ENCODE peak calls at places on chromosomes 13 and 19, in five cellular contexts. U is MCF 10A; E is CD4-positive, alpha-beta T cell; I is keratinocyte; W is GM06990. V is an unnamed sample.

GRCh38 chr13:27327633-27328032 is 57.0 kb downstream of the RASL11A start:
- DNase-seq in U (no peak), E (no peak), I (no peak), W (no peak), V (no peak)

GRCh38 chr13:24053505-24054251 is 106.8 kb upstream of the SPATA13 start:
- DNase-seq in U (peak; percentile 85), E (peak; percentile 53), I (peak; percentile 4), W (no peak), V (peak; percentile 85)

GRCh38 chr13:50123862-50124535 is 108.8 kb downstream of the KCNRG start:
- DNase-seq in U (peak; percentile 92), E (peak; percentile 67), I (peak; percentile 57), W (no peak), V (peak; percentile 97)

GRCh38 chr19:17348700-17349099 is 11.3 kb downstream of the GTPBP3 start:
- DNase-seq in U (peak; percentile 87), E (no peak), I (no peak), W (no peak), V (no peak)

GRCh38 chr19:2277138-2277537 is 4.8 kb downstream of the PEAK3 start:
- DNase-seq in U (no peak), E (no peak), I (no peak), W (no peak), V (no peak)

GRCh38 chr19:30093966-30094770 is 152.1 kb downstream of the URI1 start:
- DNase-seq in U (no peak), E (no peak), I (no peak), W (no peak), V (no peak)

GRCh38 chr13:112733661-112734379 is 44.0 kb downstream of the ATP11A start:
- DNase-seq in U (no peak), E (no peak), I (no peak), W (no peak), V (no peak)

GRCh38 chr13:21016487-21016886 is 44.9 kb downstream of the LATS2 start:
- DNase-seq in U (no peak), E (no peak), I (no peak), W (no peak), V (no peak)

GRCh38 chr13:79935121-79935520 is 405.8 kb downstream of the SPRY2 start:
- DNase-seq in U (no peak), E (no peak), I (no peak), W (no peak), V (no peak)

GRCh38 chr13:33150146-33150545 is 133.9 kb downstream of the KL start:
- DNase-seq in U (peak; percentile 25), E (no peak), I (no peak), W (no peak), V (no peak)

GRCh38 chr19:43711751-43712355 is 4.0 kb upstream of the IRGC start:
- DNase-seq in U (peak; percentile 47), E (no peak), I (no peak), W (no peak), V (no peak)

GRCh38 chr19:48635263-48635965 is 1.8 kb downstream of the DBP start:
- DNase-seq in U (peak; percentile 61), E (peak; percentile 81), I (no peak), W (peak; percentile 75), V (peak; percentile 93)

GRCh38 chr19:6639439-6639838 is 30.5 kb downstream of the TNFSF14 start:
- DNase-seq in U (no peak), E (no peak), I (no peak), W (peak; percentile 39), V (no peak)

GRCh38 chr13:35164324-35164932 is 222.4 kb downstream of the NBEA start:
- DNase-seq in U (peak; percentile 46), E (no peak), I (no peak), W (peak; percentile 37), V (peak; percentile 16)

GRCh38 chr19:41408256-41408655 is 10.6 kb downstream of the BCKDHA start:
- DNase-seq in U (no peak), E (no peak), I (no peak), W (no peak), V (no peak)

GRCh38 chr19:17441241-17442135 is 7.0 kb downstream of the TMEM221 start:
- DNase-seq in U (peak; percentile 23), E (no peak), I (no peak), W (no peak), V (peak; percentile 42)

DNA sequence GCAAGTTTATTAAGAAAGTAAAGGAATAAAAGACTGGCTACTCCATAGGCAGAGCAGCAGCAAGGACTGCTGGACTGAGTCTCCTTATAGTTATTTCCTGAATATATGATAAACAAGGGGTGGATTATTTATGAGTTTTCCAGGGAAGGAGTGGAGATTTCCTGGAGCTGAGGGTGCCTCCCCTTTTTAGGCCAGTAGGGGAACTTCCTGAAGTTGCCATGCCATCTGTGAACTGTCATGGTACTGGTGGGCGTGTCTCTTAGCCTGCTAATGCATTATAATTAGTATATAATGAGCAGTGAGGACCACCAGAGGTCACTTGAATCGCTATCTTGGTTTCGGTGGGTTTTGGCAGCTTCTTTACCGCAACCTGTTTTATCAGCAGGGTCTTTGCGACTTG is 13.5 kb downstream of the ZSCAN5A start:
- DNase-seq in U (no peak), E (no peak), I (no peak), W (no peak), V (no peak)
- TF ChIP-seq CTCF in U (peak; percentile 8), E (no peak), I (peak; percentile 14), W (peak; percentile 1), V (no peak)

GRCh38 chr13:51784097-51784496 is 19.9 kb downstream of the DHRS12 start:
- DNase-seq in U (no peak), E (no peak), I (no peak), W (no peak), V (no peak)

GRCh38 chr13:51780099-51780498 is 23.9 kb downstream of the DHRS12 start:
- DNase-seq in U (no peak), E (no peak), I (no peak), W (no peak), V (no peak)

GRCh38 chr13:51783432-51784094 is 20.4 kb downstream of the DHRS12 start:
- DNase-seq in U (no peak), E (no peak), I (no peak), W (no peak), V (no peak)

GRCh38 chr13:51782026-51782710 is 21.8 kb downstream of the DHRS12 start:
- DNase-seq in U (no peak), E (no peak), I (no peak), W (no peak), V (no peak)

DNA sequence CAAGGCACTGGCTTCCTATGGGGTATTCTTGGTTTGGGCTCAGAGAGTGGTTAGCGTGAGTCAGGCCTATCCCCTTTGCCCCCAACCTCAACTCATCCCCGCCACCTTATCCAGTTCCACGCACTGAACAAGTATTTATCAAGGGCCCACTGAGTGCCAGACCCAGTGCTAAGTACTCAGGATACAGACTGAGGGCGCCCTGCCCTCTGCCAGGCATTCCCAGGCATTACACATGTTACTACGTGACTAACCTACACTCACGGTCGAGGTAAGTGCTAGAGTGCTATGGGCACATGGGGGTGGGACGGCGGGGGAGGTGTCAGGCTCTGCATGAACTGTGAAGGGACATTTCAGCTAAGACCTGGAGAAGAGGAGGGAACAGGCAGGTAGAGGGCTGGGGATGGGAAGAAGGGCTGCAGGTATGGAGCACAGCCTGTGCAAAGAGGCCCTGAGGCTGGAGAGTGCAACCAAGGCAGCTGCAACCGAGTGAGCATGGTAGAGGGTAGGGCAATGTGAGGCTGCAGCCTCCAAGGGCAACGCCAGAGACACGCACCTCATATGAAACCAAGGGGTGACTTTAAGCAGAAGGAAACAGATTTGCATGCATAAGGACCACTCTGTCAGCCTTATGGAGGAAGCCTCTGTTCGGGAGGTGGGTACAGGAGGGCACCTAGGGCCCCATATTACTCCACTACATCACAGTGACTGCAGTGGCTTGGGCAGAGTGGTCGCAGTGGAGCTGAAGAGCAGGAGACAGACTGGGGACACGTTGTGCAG is 22.5 kb downstream of the DHRS12 start:
- DNase-seq in U (peak; percentile 70), E (no peak), I (no peak), W (no peak), V (no peak)
- TF ChIP-seq CTCF in U (peak; percentile 43), E (no peak), I (peak; percentile 77), W (peak; percentile 37), V (no peak)

GRCh38 chr13:26255717-26256277 is 1.9 kb downstream of the CDK8 start:
- DNase-seq in U (peak; percentile 3), E (no peak), I (no peak), W (peak; percentile 6), V (no peak)

GRCh38 chr13:26257049-26257448 is 3.1 kb downstream of the CDK8 start:
- DNase-seq in U (no peak), E (no peak), I (no peak), W (peak; percentile 7), V (peak; percentile 22)

GRCh38 chr13:26253262-26253786 is 605 bp upstream of the CDK8 start:
- DNase-seq in U (peak; percentile 1), E (no peak), I (no peak), W (no peak), V (no peak)

GRCh38 chr13:26254583-26255102 is 714 bp downstream of the CDK8 start:
- DNase-seq in U (peak; percentile 48), E (peak; percentile 58), I (no peak), W (peak; percentile 75), V (peak; percentile 58)

DNA sequence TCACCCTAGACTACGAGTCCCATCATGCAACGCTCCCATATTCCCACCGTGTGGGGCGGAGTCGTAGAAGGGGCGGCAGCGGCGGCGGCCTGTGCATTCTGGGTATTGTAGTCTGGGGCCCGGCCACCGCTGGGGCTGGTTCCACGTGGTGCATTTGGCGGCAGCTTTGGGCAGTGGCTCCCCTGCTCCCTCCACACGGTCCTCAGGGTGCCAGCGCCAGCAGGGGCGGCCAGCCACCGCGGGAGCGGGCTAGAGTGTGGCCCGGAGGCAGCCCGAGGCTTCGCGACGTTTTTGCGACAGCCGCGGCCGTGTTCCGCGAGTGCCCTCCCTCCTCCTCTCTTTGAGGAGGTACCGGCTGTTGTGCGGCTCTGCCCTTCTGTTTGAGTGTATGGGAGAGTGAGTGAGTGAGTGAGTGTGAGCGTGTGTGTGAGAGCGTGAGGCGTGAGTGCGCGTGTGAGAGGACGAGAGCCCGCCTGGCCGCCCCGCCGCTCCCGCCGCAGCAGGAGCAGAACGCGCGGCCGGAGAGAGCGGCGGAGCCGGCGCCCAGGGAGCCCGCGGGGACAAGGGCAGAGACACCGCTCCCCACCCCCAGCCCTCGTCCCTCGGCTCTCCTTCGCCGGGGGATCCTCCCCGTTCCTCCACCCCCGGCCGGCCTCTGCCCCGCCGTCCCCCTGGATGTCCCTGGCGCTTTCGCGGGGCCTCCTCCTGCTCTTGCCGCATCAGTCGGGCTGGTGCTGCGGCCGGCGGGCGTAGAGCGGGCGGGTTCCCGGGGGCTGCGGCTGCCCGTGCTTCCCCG is at the start of gene CDK8:
- DNase-seq in U (peak; percentile 90), E (peak; percentile 86), I (peak; percentile 46), W (peak; percentile 96), V (peak; percentile 89)
- TF ChIP-seq CTCF in U (no peak), E (no peak), I (no peak), W (no peak), V (no peak)

DNA sequence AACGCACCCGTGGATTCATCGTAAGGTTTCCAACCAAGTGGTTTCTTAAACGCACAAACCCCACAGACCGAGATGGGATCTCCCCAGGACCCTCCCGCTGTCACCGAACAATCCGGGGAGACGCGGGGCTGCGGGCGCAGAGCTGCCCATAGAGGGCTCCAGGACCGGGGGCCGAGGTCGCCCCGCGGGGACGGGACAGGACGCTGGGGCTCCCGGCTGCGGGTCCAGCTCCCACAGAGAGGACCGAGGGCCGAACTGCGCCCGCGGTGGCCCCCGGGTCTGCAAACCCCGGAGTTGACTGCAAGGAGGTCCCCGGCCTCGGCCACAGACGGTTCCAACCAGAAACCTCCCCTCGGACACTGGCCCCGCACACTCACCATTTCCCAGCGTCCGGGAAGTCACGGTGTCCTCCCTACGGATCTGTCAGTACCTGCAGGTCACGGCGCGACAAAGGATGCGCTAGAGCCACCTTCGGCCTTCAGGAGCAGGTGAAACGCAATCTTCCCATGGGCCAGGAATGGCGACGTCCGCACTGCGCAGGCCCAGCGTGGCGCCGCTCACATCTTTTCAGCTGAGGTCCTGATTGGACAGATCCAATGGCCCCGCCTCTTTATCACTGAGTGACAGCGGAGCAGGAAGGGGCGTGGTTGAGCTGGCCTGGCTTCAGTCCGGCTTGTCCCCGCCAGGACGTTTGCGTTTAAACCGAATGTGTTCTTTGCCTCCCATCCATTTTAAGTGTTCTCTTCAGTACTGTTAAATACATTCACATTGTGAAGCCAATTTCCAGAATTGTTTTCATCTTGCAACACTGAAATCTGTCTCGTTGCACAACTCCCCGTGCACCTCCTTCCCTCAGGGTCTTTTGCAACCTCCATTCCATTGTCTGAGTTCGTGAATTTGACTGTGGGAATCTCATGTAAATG is at the start of gene ZNF14:
- DNase-seq in U (peak; percentile 96), E (peak; percentile 88), I (peak; percentile 53), W (peak; percentile 91), V (peak; percentile 98)
- TF ChIP-seq CTCF in U (no peak), E (no peak), I (peak; percentile 29), W (peak; percentile 11), V (no peak)

V was measured in GM20000.